ENCODE peak calls at places on chromosome X, in six cellular contexts. R is activated T-cell treated with anti-CD3 and anti-CD28 coated beads for 24 hours, C is Karpas-422, N is amniotic epithelial cell, D is SJSA1, A is fibroblast of pulmonary artery. I is an unnamed sample.

GRCh38 chrX:37685452-37686347 is at the start of gene XK:
- DNase-seq in R (peak), C (no peak), N (peak), D (peak), A (peak), I (peak)

GRCh38 chrX:39016551-39016950 is 215.3 kb downstream of the MID1IP1 start:
- DNase-seq in R (no peak), C (no peak), N (no peak), D (no peak), A (no peak), I (no peak)

GRCh38 chrX:9765737-9766098 is at the start of gene GPR143:
- DNase-seq in R (no peak), C (no peak), N (no peak), D (no peak), A (no peak), I (no peak)

GRCh38 chrX:39248330-39248729 is 447.1 kb downstream of the MID1IP1 start:
- DNase-seq in R (no peak), C (no peak), N (no peak), D (no peak), A (no peak), I (no peak)

GRCh38 chrX:131779313-131779712 is 235.4 kb downstream of the OR13H1 start:
- DNase-seq in R (no peak), C (peak), N (no peak), D (no peak), A (no peak), I (no peak)

GRCh38 chrX:107324493-107325310 is 118.3 kb downstream of the DNAAF6 start:
- DNase-seq in R (no peak), C (peak), N (peak), D (no peak), A (peak), I (peak)

GRCh38 chrX:64662876-64663275 is 267.6 kb upstream of the MTMR8 start:
- DNase-seq in R (no peak), C (no peak), N (no peak), D (no peak), A (no peak), I (no peak)

GRCh38 chrX:64204252-64204651 is 1.3 kb downstream of the AMER1 start:
- DNase-seq in R (no peak), C (no peak), N (no peak), D (no peak), A (no peak), I (no peak)

GRCh38 chrX:78527263-78527662 is 131.9 kb downstream of the RTL3 start:
- DNase-seq in R (no peak), C (no peak), N (peak), D (no peak), A (peak), I (no peak)

GRCh38 chrX:37745354-37745753 is 34.5 kb upstream of the CYBB start:
- DNase-seq in R (peak), C (peak), N (peak), D (peak), A (peak), I (peak)

GRCh38 chrX:40832723-40833122 is 97.4 kb upstream of the MED14 start:
- DNase-seq in R (no peak), C (no peak), N (no peak), D (no peak), A (no peak), I (no peak)

GRCh38 chrX:51779306-51779705 is 36.1 kb downstream of the GSPT2 start:
- DNase-seq in R (no peak), C (no peak), N (no peak), D (no peak), A (no peak), I (no peak)

GRCh38 chrX:147403075-147403474 is 508.6 kb upstream of the FMR1 start:
- DNase-seq in R (no peak), C (no peak), N (no peak), D (no peak), A (no peak), I (no peak)

GRCh38 chrX:57929373-57929772 is 19.1 kb upstream of the ZXDA start:
- DNase-seq in R (no peak), C (peak), N (no peak), D (no peak), A (peak), I (no peak)

GRCh38 chrX:100600340-100600739 is 15.6 kb downstream of the TNMD start:
- DNase-seq in R (no peak), C (no peak), N (no peak), D (no peak), A (no peak), I (no peak)

GRCh38 chrX:2500091-2500680 is 590 bp downstream of the DHRSX start:
- DNase-seq in R (peak), C (peak), N (peak), D (peak), A (peak), I (peak)

GRCh38 chrX:30876367-30876766 is 12.7 kb downstream of the TAB3 start:
- DNase-seq in R (no peak), C (no peak), N (no peak), D (no peak), A (no peak), I (no peak)